ENCODE peak calls at places on chromosome 13, in nine cellular contexts. One of them, this sample, is unnamed.
A peak's percentile ranks its signal among the peaks of the same experiment; 100 is the strongest.

GRCh38 chr13:63731896-63732295 is 2316.2 kb upstream of the PCDH20 start:
- DNase-seq in iris pigment epithelial cell: no peak
- DNase-seq in iPS-NIHi11: no peak
- DNase-seq in body of pancreas: no peak
- DNase-seq in ureter: no peak
- DNase-seq in RPMI7951: no peak
- DNase-seq in lung: no peak
- DNase-seq in amygdala: no peak
- DNase-seq in cardiac muscle cell: no peak
- DNase-seq in this sample: no peak

GRCh38 chr13:74870865-74871264 is 611.1 kb downstream of the TBC1D4 start:
- DNase-seq in amygdala: no peak
- DNase-seq in ureter: no peak
- DNase-seq in iPS-NIHi11: no peak
- DNase-seq in body of pancreas: no peak
- DNase-seq in iris pigment epithelial cell: peak; percentile 58
- DNase-seq in lung: no peak
- DNase-seq in RPMI7951: no peak
- DNase-seq in cardiac muscle cell: no peak
- DNase-seq in this sample: no peak

GRCh38 chr13:100130092-100130491 is 41.2 kb downstream of the PCCA start:
- DNase-seq in iris pigment epithelial cell: peak; percentile 26
- DNase-seq in cardiac muscle cell: no peak
- DNase-seq in RPMI7951: peak; percentile 48
- DNase-seq in body of pancreas: no peak
- DNase-seq in lung: no peak
- DNase-seq in ureter: no peak
- DNase-seq in amygdala: no peak
- DNase-seq in iPS-NIHi11: peak; percentile 29
- DNase-seq in this sample: no peak

GRCh38 chr13:114090476-114090875 is 41.9 kb downstream of the RASA3 start:
- DNase-seq in cardiac muscle cell: no peak
- DNase-seq in body of pancreas: no peak
- DNase-seq in iPS-NIHi11: no peak
- DNase-seq in iris pigment epithelial cell: no peak
- DNase-seq in ureter: no peak
- DNase-seq in lung: no peak
- DNase-seq in RPMI7951: no peak
- DNase-seq in amygdala: no peak
- DNase-seq in this sample: no peak

GRCh38 chr13:73336789-73337188 is 278.0 kb downstream of the KLF5 start:
- DNase-seq in iris pigment epithelial cell: no peak
- DNase-seq in ureter: no peak
- DNase-seq in amygdala: no peak
- DNase-seq in cardiac muscle cell: no peak
- DNase-seq in iPS-NIHi11: no peak
- DNase-seq in lung: no peak
- DNase-seq in body of pancreas: no peak
- DNase-seq in RPMI7951: peak; percentile 4
- DNase-seq in this sample: no peak

GRCh38 chr13:104385409-104385808 is 1319.2 kb upstream of the SLC10A2 start:
- DNase-seq in cardiac muscle cell: no peak
- DNase-seq in amygdala: no peak
- DNase-seq in iris pigment epithelial cell: peak; percentile 84
- DNase-seq in iPS-NIHi11: no peak
- DNase-seq in body of pancreas: no peak
- DNase-seq in ureter: no peak
- DNase-seq in RPMI7951: no peak
- DNase-seq in lung: no peak
- DNase-seq in this sample: no peak

GRCh38 chr13:98997738-98998641 is 20.1 kb upstream of the DOCK9 start:
- DNase-seq in ureter: no peak
- DNase-seq in cardiac muscle cell: no peak
- DNase-seq in body of pancreas: no peak
- DNase-seq in iris pigment epithelial cell: peak; percentile 40
- DNase-seq in lung: no peak
- DNase-seq in iPS-NIHi11: no peak
- DNase-seq in amygdala: no peak
- DNase-seq in RPMI7951: peak; percentile 98
- DNase-seq in this sample: no peak

GRCh38 chr13:110121312-110122083 is 185.5 kb downstream of the COL4A1 start:
- DNase-seq in ureter: no peak
- DNase-seq in iris pigment epithelial cell: no peak
- DNase-seq in body of pancreas: no peak
- DNase-seq in iPS-NIHi11: no peak
- DNase-seq in amygdala: no peak
- DNase-seq in lung: no peak
- DNase-seq in RPMI7951: no peak
- DNase-seq in cardiac muscle cell: no peak
- DNase-seq in this sample: no peak

GRCh38 chr13:29713841-29714240 is 118.4 kb upstream of the SLC7A1 start:
- DNase-seq in body of pancreas: no peak
- DNase-seq in lung: no peak
- DNase-seq in iPS-NIHi11: peak; percentile 71
- DNase-seq in ureter: no peak
- DNase-seq in RPMI7951: peak; percentile 26
- DNase-seq in amygdala: no peak
- DNase-seq in cardiac muscle cell: no peak
- DNase-seq in iris pigment epithelial cell: peak; percentile 39
- DNase-seq in this sample: no peak

GRCh38 chr13:111006508-111007031 is 91.7 kb upstream of the ANKRD10 start:
- DNase-seq in RPMI7951: peak; percentile 81
- DNase-seq in amygdala: no peak
- DNase-seq in body of pancreas: peak; percentile 93
- DNase-seq in cardiac muscle cell: no peak
- DNase-seq in lung: peak; percentile 61
- DNase-seq in iPS-NIHi11: no peak
- DNase-seq in iris pigment epithelial cell: peak; percentile 91
- DNase-seq in ureter: peak; percentile 62
- DNase-seq in this sample: peak; percentile 35

GRCh38 chr13:28100149-28101121 is at the start of gene FLT3:
- DNase-seq in RPMI7951: peak; percentile 44
- DNase-seq in iPS-NIHi11: peak; percentile 86
- DNase-seq in cardiac muscle cell: peak; percentile 49
- DNase-seq in lung: no peak
- DNase-seq in amygdala: no peak
- DNase-seq in ureter: no peak
- DNase-seq in body of pancreas: peak; percentile 62
- DNase-seq in iris pigment epithelial cell: peak; percentile 54
- DNase-seq in this sample: no peak

GRCh38 chr13:20195846-20196245 is 3.1 kb upstream of the GJB2 start:
- DNase-seq in iPS-NIHi11: no peak
- DNase-seq in amygdala: no peak
- DNase-seq in cardiac muscle cell: no peak
- DNase-seq in ureter: no peak
- DNase-seq in body of pancreas: no peak
- DNase-seq in RPMI7951: no peak
- DNase-seq in lung: no peak
- DNase-seq in iris pigment epithelial cell: no peak
- DNase-seq in this sample: no peak

GRCh38 chr13:49444517-49445395 is 682 bp downstream of the SETDB2 start:
- DNase-seq in RPMI7951: peak; percentile 73
- DNase-seq in iris pigment epithelial cell: peak; percentile 52
- DNase-seq in ureter: peak; percentile 45
- DNase-seq in amygdala: no peak
- DNase-seq in body of pancreas: peak; percentile 31
- DNase-seq in lung: no peak
- DNase-seq in iPS-NIHi11: peak; percentile 14
- DNase-seq in cardiac muscle cell: peak; percentile 24
- DNase-seq in this sample: no peak

GRCh38 chr13:23558675-23559536 is 11.3 kb upstream of the TNFRSF19 start:
- DNase-seq in iPS-NIHi11: no peak
- DNase-seq in lung: peak; percentile 65
- DNase-seq in ureter: peak; percentile 54
- DNase-seq in RPMI7951: peak; percentile 87
- DNase-seq in iris pigment epithelial cell: peak; percentile 94
- DNase-seq in body of pancreas: peak; percentile 30
- DNase-seq in amygdala: no peak
- DNase-seq in cardiac muscle cell: peak; percentile 40
- DNase-seq in this sample: no peak

GRCh38 chr13:96816874-96817273 is 177.4 kb downstream of the OXGR1 start:
- DNase-seq in lung: no peak
- DNase-seq in body of pancreas: no peak
- DNase-seq in iPS-NIHi11: peak; percentile 25
- DNase-seq in ureter: no peak
- DNase-seq in cardiac muscle cell: no peak
- DNase-seq in RPMI7951: no peak
- DNase-seq in amygdala: no peak
- DNase-seq in iris pigment epithelial cell: no peak
- DNase-seq in this sample: no peak

GRCh38 chr13:59447846-59448620 is 715.7 kb downstream of the DIAPH3 start:
- DNase-seq in lung: no peak
- DNase-seq in cardiac muscle cell: no peak
- DNase-seq in amygdala: no peak
- DNase-seq in iPS-NIHi11: peak; percentile 63
- DNase-seq in iris pigment epithelial cell: peak; percentile 66
- DNase-seq in body of pancreas: no peak
- DNase-seq in ureter: no peak
- DNase-seq in RPMI7951: peak; percentile 39
- DNase-seq in this sample: no peak

GRCh38 chr13:59488436-59488835 is 675.3 kb downstream of the DIAPH3 start:
- DNase-seq in lung: no peak
- DNase-seq in amygdala: no peak
- DNase-seq in ureter: no peak
- DNase-seq in cardiac muscle cell: no peak
- DNase-seq in iris pigment epithelial cell: no peak
- DNase-seq in iPS-NIHi11: no peak
- DNase-seq in body of pancreas: no peak
- DNase-seq in RPMI7951: no peak
- DNase-seq in this sample: no peak

GRCh38 chr13:113411216-113412023 is 41.9 kb downstream of the ADPRHL1 start:
- DNase-seq in body of pancreas: no peak
- DNase-seq in iPS-NIHi11: no peak
- DNase-seq in cardiac muscle cell: no peak
- DNase-seq in lung: no peak
- DNase-seq in RPMI7951: peak; percentile 95
- DNase-seq in iris pigment epithelial cell: peak; percentile 96
- DNase-seq in amygdala: no peak
- DNase-seq in ureter: peak; percentile 80
- DNase-seq in this sample: no peak

GRCh38 chr13:109162248-109163051 is 533.0 kb downstream of the MYO16 start:
- DNase-seq in cardiac muscle cell: no peak
- DNase-seq in iris pigment epithelial cell: no peak
- DNase-seq in ureter: no peak
- DNase-seq in lung: no peak
- DNase-seq in body of pancreas: no peak
- DNase-seq in RPMI7951: no peak
- DNase-seq in iPS-NIHi11: no peak
- DNase-seq in amygdala: no peak
- DNase-seq in this sample: no peak

GRCh38 chr13:101018720-101019119 is 344.1 kb upstream of the TMTC4 start:
- DNase-seq in cardiac muscle cell: no peak
- DNase-seq in amygdala: no peak
- DNase-seq in lung: no peak
- DNase-seq in body of pancreas: no peak
- DNase-seq in RPMI7951: peak; percentile 39
- DNase-seq in iPS-NIHi11: peak; percentile 14
- DNase-seq in ureter: no peak
- DNase-seq in iris pigment epithelial cell: peak; percentile 55
- DNase-seq in this sample: no peak

GRCh38 chr13:85650613-85651012 is 148.6 kb downstream of the SLITRK6 start:
- DNase-seq in lung: no peak
- DNase-seq in iPS-NIHi11: peak; percentile 16
- DNase-seq in body of pancreas: no peak
- DNase-seq in RPMI7951: no peak
- DNase-seq in cardiac muscle cell: no peak
- DNase-seq in ureter: no peak
- DNase-seq in amygdala: no peak
- DNase-seq in iris pigment epithelial cell: peak; percentile 2
- DNase-seq in this sample: no peak

GRCh38 chr13:32911506-32911905 is 104.7 kb upstream of the KL start:
- DNase-seq in RPMI7951: peak; percentile 55
- DNase-seq in body of pancreas: no peak
- DNase-seq in ureter: no peak
- DNase-seq in amygdala: no peak
- DNase-seq in cardiac muscle cell: peak; percentile 14
- DNase-seq in lung: no peak
- DNase-seq in iPS-NIHi11: peak; percentile 73
- DNase-seq in iris pigment epithelial cell: peak; percentile 75
- DNase-seq in this sample: no peak

GRCh38 chr13:22040810-22041364 is 370.0 kb downstream of the FGF9 start:
- DNase-seq in amygdala: no peak
- DNase-seq in cardiac muscle cell: no peak
- DNase-seq in iris pigment epithelial cell: no peak
- DNase-seq in RPMI7951: peak; percentile 28
- DNase-seq in body of pancreas: peak; percentile 50
- DNase-seq in ureter: no peak
- DNase-seq in iPS-NIHi11: no peak
- DNase-seq in lung: no peak
- DNase-seq in this sample: no peak

GRCh38 chr13:77861716-77862115 is 56.9 kb downstream of the EDNRB start:
- DNase-seq in body of pancreas: no peak
- DNase-seq in lung: no peak
- DNase-seq in cardiac muscle cell: no peak
- DNase-seq in amygdala: no peak
- DNase-seq in ureter: no peak
- DNase-seq in RPMI7951: no peak
- DNase-seq in iPS-NIHi11: no peak
- DNase-seq in iris pigment epithelial cell: no peak
- DNase-seq in this sample: no peak

GRCh38 chr13:80783926-80784325 is 443.0 kb upstream of the SPRY2 start:
- DNase-seq in body of pancreas: no peak
- DNase-seq in ureter: no peak
- DNase-seq in RPMI7951: peak; percentile 45
- DNase-seq in lung: no peak
- DNase-seq in cardiac muscle cell: no peak
- DNase-seq in iPS-NIHi11: peak; percentile 11
- DNase-seq in iris pigment epithelial cell: peak; percentile 19
- DNase-seq in amygdala: no peak
- DNase-seq in this sample: no peak

GRCh38 chr13:31149604-31150003 is 12.1 kb downstream of the HSPH1 start:
- DNase-seq in cardiac muscle cell: no peak
- DNase-seq in lung: no peak
- DNase-seq in iris pigment epithelial cell: no peak
- DNase-seq in RPMI7951: no peak
- DNase-seq in iPS-NIHi11: no peak
- DNase-seq in body of pancreas: no peak
- DNase-seq in amygdala: no peak
- DNase-seq in ureter: no peak
- DNase-seq in this sample: no peak

GRCh38 chr13:70723732-70724131 is 615.5 kb upstream of the KLHL1 start:
- DNase-seq in amygdala: no peak
- DNase-seq in iPS-NIHi11: no peak
- DNase-seq in RPMI7951: no peak
- DNase-seq in iris pigment epithelial cell: peak; percentile 16
- DNase-seq in body of pancreas: no peak
- DNase-seq in cardiac muscle cell: peak; percentile 8
- DNase-seq in lung: no peak
- DNase-seq in ureter: no peak
- DNase-seq in this sample: no peak

GRCh38 chr13:19890030-19890429 is 26.6 kb upstream of the ZMYM5 start:
- DNase-seq in ureter: no peak
- DNase-seq in RPMI7951: no peak
- DNase-seq in body of pancreas: no peak
- DNase-seq in amygdala: no peak
- DNase-seq in cardiac muscle cell: peak; percentile 3
- DNase-seq in iris pigment epithelial cell: no peak
- DNase-seq in lung: no peak
- DNase-seq in iPS-NIHi11: no peak
- DNase-seq in this sample: no peak

GRCh38 chr13:104473936-104474335 is 1407.7 kb upstream of the SLC10A2 start:
- DNase-seq in ureter: no peak
- DNase-seq in iPS-NIHi11: no peak
- DNase-seq in iris pigment epithelial cell: peak; percentile 18
- DNase-seq in RPMI7951: no peak
- DNase-seq in cardiac muscle cell: no peak
- DNase-seq in amygdala: no peak
- DNase-seq in body of pancreas: no peak
- DNase-seq in lung: no peak
- DNase-seq in this sample: no peak

GRCh38 chr13:46184277-46184699 is 2.3 kb upstream of the LCP1 start:
- DNase-seq in cardiac muscle cell: peak; percentile 35
- DNase-seq in ureter: no peak
- DNase-seq in lung: no peak
- DNase-seq in iris pigment epithelial cell: peak; percentile 15
- DNase-seq in body of pancreas: peak; percentile 39
- DNase-seq in amygdala: no peak
- DNase-seq in RPMI7951: peak; percentile 36
- DNase-seq in iPS-NIHi11: peak; percentile 65
- DNase-seq in this sample: no peak

GRCh38 chr13:104024416-104025170 is 958.4 kb upstream of the SLC10A2 start:
- DNase-seq in body of pancreas: no peak
- DNase-seq in iris pigment epithelial cell: peak; percentile 95
- DNase-seq in lung: no peak
- DNase-seq in RPMI7951: peak; percentile 3
- DNase-seq in iPS-NIHi11: no peak
- DNase-seq in ureter: no peak
- DNase-seq in cardiac muscle cell: no peak
- DNase-seq in amygdala: no peak
- DNase-seq in this sample: no peak

This sample was measured in substantia nigra.